ENCODE peak calls at places on chromosomes 12 and 14, in eight cellular contexts. One of them, this sample, is unnamed.

GRCh38 chr12:127728729-127729128 is 538.2 kb upstream of the TMEM132C start:
- DNase-seq in GM10248: no peak
- DNase-seq in GF-D8: no peak
- DNase-seq in upper lobe of right lung: no peak
- DNase-seq in HS-27A: no peak
- DNase-seq in mucosa of gallbladder: no peak
- DNase-seq in tibial nerve: no peak
- DNase-seq in AG09309: no peak
- DNase-seq in this sample: no peak

GRCh38 chr12:109734219-109735000 is 20.8 kb downstream of the FAM222A start:
- DNase-seq in GM10248: no peak
- DNase-seq in GF-D8: no peak
- DNase-seq in upper lobe of right lung: peak
- DNase-seq in HS-27A: no peak
- DNase-seq in mucosa of gallbladder: no peak
- DNase-seq in tibial nerve: no peak
- DNase-seq in AG09309: no peak
- DNase-seq in this sample: peak

GRCh38 chr12:23528316-23528715 is 421.2 kb downstream of the SOX5 start:
- DNase-seq in GM10248: no peak
- DNase-seq in GF-D8: no peak
- DNase-seq in upper lobe of right lung: no peak
- DNase-seq in HS-27A: no peak
- DNase-seq in mucosa of gallbladder: no peak
- DNase-seq in tibial nerve: no peak
- DNase-seq in AG09309: no peak
- DNase-seq in this sample: no peak

GRCh38 chr14:103021817-103022668 is 35.3 kb downstream of the CDC42BPB start:
- DNase-seq in GM10248: no peak
- DNase-seq in GF-D8: no peak
- DNase-seq in upper lobe of right lung: no peak
- DNase-seq in HS-27A: no peak
- DNase-seq in mucosa of gallbladder: no peak
- DNase-seq in tibial nerve: no peak
- DNase-seq in AG09309: no peak
- DNase-seq in this sample: no peak

GRCh38 chr12:14048949-14049545 is 67.6 kb upstream of the GRIN2B start:
- DNase-seq in GM10248: no peak
- DNase-seq in GF-D8: no peak
- DNase-seq in upper lobe of right lung: no peak
- DNase-seq in HS-27A: no peak
- DNase-seq in mucosa of gallbladder: no peak
- DNase-seq in tibial nerve: no peak
- DNase-seq in AG09309: no peak
- DNase-seq in this sample: no peak

GRCh38 chr14:21343035-21343794 is 40.6 kb downstream of the SUPT16H start:
- DNase-seq in GM10248: no peak
- DNase-seq in GF-D8: no peak
- DNase-seq in upper lobe of right lung: no peak
- DNase-seq in HS-27A: no peak
- DNase-seq in mucosa of gallbladder: no peak
- DNase-seq in tibial nerve: no peak
- DNase-seq in AG09309: no peak
- DNase-seq in this sample: no peak

GRCh38 chr12:25743679-25744078 is 190.6 kb upstream of the LMNTD1 start:
- DNase-seq in GM10248: no peak
- DNase-seq in GF-D8: no peak
- DNase-seq in upper lobe of right lung: no peak
- DNase-seq in HS-27A: no peak
- DNase-seq in mucosa of gallbladder: no peak
- DNase-seq in tibial nerve: no peak
- DNase-seq in AG09309: no peak
- DNase-seq in this sample: no peak

GRCh38 chr12:13238204-13238603 is 41.7 kb downstream of the EMP1 start:
- DNase-seq in GM10248: no peak
- DNase-seq in GF-D8: no peak
- DNase-seq in upper lobe of right lung: no peak
- DNase-seq in HS-27A: no peak
- DNase-seq in mucosa of gallbladder: no peak
- DNase-seq in tibial nerve: no peak
- DNase-seq in AG09309: no peak
- DNase-seq in this sample: no peak

GRCh38 chr12:8662592-8662991 is at the start of gene MFAP5:
- DNase-seq in GM10248: no peak
- DNase-seq in GF-D8: no peak
- DNase-seq in upper lobe of right lung: no peak
- DNase-seq in HS-27A: no peak
- DNase-seq in mucosa of gallbladder: no peak
- DNase-seq in tibial nerve: peak
- DNase-seq in AG09309: peak
- DNase-seq in this sample: no peak

GRCh38 chr14:68815288-68816182 is 22.7 kb upstream of the ZFP36L1 start:
- DNase-seq in GM10248: peak
- DNase-seq in GF-D8: no peak
- DNase-seq in upper lobe of right lung: no peak
- DNase-seq in HS-27A: no peak
- DNase-seq in mucosa of gallbladder: no peak
- DNase-seq in tibial nerve: peak
- DNase-seq in AG09309: no peak
- DNase-seq in this sample: peak

GRCh38 chr12:120496353-120497340 is 734 bp downstream of the DYNLL1 start:
- DNase-seq in GM10248: peak
- DNase-seq in GF-D8: peak
- DNase-seq in upper lobe of right lung: peak
- DNase-seq in HS-27A: no peak
- DNase-seq in mucosa of gallbladder: peak
- DNase-seq in tibial nerve: peak
- DNase-seq in AG09309: no peak
- DNase-seq in this sample: peak

This sample was measured in psoas muscle.